ENCODE peak calls at places on chromosome 16, in five cellular contexts. One of them, this sample, is unnamed.

GRCh38 chr16:69477546-69477945 is 53.1 kb downstream of the CYB5B start:
- DNase-seq in heart left ventricle: no peak
- DNase-seq in Peyer's patch: no peak
- DNase-seq in fibroblast of mammary gland: peak; percentile 23
- DNase-seq in foreskin fibroblast: no peak
- DNase-seq in this sample: no peak

GRCh38 chr16:81229811-81230210 is 8.7 kb upstream of the BCO1 start:
- DNase-seq in heart left ventricle: no peak
- DNase-seq in Peyer's patch: no peak
- DNase-seq in fibroblast of mammary gland: no peak
- DNase-seq in foreskin fibroblast: no peak
- DNase-seq in this sample: no peak

GRCh38 chr16:10866196-10866976 is 10.6 kb upstream of the CIITA start:
- DNase-seq in heart left ventricle: peak; percentile 21
- DNase-seq in Peyer's patch: peak; percentile 17
- DNase-seq in fibroblast of mammary gland: no peak
- DNase-seq in foreskin fibroblast: no peak
- DNase-seq in this sample: peak; percentile 17

GRCh38 chr16:9090101-9090959 is 1.1 kb upstream of the HAPSTR1 start:
- DNase-seq in heart left ventricle: peak; percentile 40
- DNase-seq in Peyer's patch: peak; percentile 44
- DNase-seq in fibroblast of mammary gland: no peak
- DNase-seq in foreskin fibroblast: no peak
- DNase-seq in this sample: no peak

GRCh38 chr16:74667215-74667765 is 613 bp upstream of the RFWD3 start:
- DNase-seq in heart left ventricle: peak; percentile 15
- DNase-seq in Peyer's patch: peak; percentile 35
- DNase-seq in fibroblast of mammary gland: no peak
- DNase-seq in foreskin fibroblast: peak; percentile 19
- DNase-seq in this sample: peak; percentile 13

GRCh38 chr16:25140459-25140858 is 28.9 kb downstream of the LCMT1 start:
- DNase-seq in heart left ventricle: no peak
- DNase-seq in Peyer's patch: no peak
- DNase-seq in fibroblast of mammary gland: no peak
- DNase-seq in foreskin fibroblast: no peak
- DNase-seq in this sample: no peak

GRCh38 chr16:84369105-84369504 is 767 bp downstream of the ATP2C2 start:
- DNase-seq in heart left ventricle: no peak
- DNase-seq in Peyer's patch: no peak
- DNase-seq in fibroblast of mammary gland: no peak
- DNase-seq in foreskin fibroblast: no peak
- DNase-seq in this sample: no peak

GRCh38 chr16:70674221-70675014 is 11.4 kb downstream of the MTSS2 start:
- DNase-seq in heart left ventricle: no peak
- DNase-seq in Peyer's patch: no peak
- DNase-seq in fibroblast of mammary gland: no peak
- DNase-seq in foreskin fibroblast: no peak
- DNase-seq in this sample: no peak

GRCh38 chr16:79104567-79104966 is 496.0 kb downstream of the MAF start:
- DNase-seq in heart left ventricle: no peak
- DNase-seq in Peyer's patch: no peak
- DNase-seq in fibroblast of mammary gland: no peak
- DNase-seq in foreskin fibroblast: no peak
- DNase-seq in this sample: no peak

GRCh38 chr16:78137179-78137578 is 37.7 kb downstream of the WWOX start:
- DNase-seq in heart left ventricle: no peak
- DNase-seq in Peyer's patch: no peak
- DNase-seq in fibroblast of mammary gland: no peak
- DNase-seq in foreskin fibroblast: no peak
- DNase-seq in this sample: no peak

GRCh38 chr16:6558661-6559060 is 774.0 kb upstream of the RBFOX1 start:
- DNase-seq in heart left ventricle: no peak
- DNase-seq in Peyer's patch: no peak
- DNase-seq in fibroblast of mammary gland: no peak
- DNase-seq in foreskin fibroblast: no peak
- DNase-seq in this sample: no peak

GRCh38 chr16:59116744-59117143 is 382.6 kb upstream of the GOT2 start:
- DNase-seq in heart left ventricle: no peak
- DNase-seq in Peyer's patch: no peak
- DNase-seq in fibroblast of mammary gland: no peak
- DNase-seq in foreskin fibroblast: no peak
- DNase-seq in this sample: no peak

GRCh38 chr16:9270424-9270823 is 179.0 kb downstream of the HAPSTR1 start:
- DNase-seq in heart left ventricle: no peak
- DNase-seq in Peyer's patch: no peak
- DNase-seq in fibroblast of mammary gland: no peak
- DNase-seq in foreskin fibroblast: no peak
- DNase-seq in this sample: no peak

GRCh38 chr16:22014271-22014873 is 6.5 kb downstream of the MOSMO start:
- DNase-seq in heart left ventricle: no peak
- DNase-seq in Peyer's patch: no peak
- DNase-seq in fibroblast of mammary gland: no peak
- DNase-seq in foreskin fibroblast: no peak
- DNase-seq in this sample: no peak

GRCh38 chr16:68997564-68997963 is 107.9 kb upstream of the HAS3 start:
- DNase-seq in heart left ventricle: no peak
- DNase-seq in Peyer's patch: no peak
- DNase-seq in fibroblast of mammary gland: no peak
- DNase-seq in foreskin fibroblast: no peak
- DNase-seq in this sample: no peak

GRCh38 chr16:3157229-3158013 is 22.6 kb downstream of the ZNF213 start:
- DNase-seq in heart left ventricle: peak; percentile 39
- DNase-seq in Peyer's patch: no peak
- DNase-seq in fibroblast of mammary gland: peak; percentile 97
- DNase-seq in foreskin fibroblast: peak; percentile 91
- DNase-seq in this sample: peak; percentile 95

GRCh38 chr16:397736-398332 is 835 bp downstream of the NME4 start:
- DNase-seq in heart left ventricle: peak; percentile 72
- DNase-seq in Peyer's patch: peak; percentile 52
- DNase-seq in fibroblast of mammary gland: peak; percentile 53
- DNase-seq in foreskin fibroblast: peak; percentile 74
- DNase-seq in this sample: peak; percentile 74
- H3K4me3 ChIP-seq in heart left ventricle: no peak overlapping the region
- H3K4me3 ChIP-seq in Peyer's patch: peak overlapping the region; percentile 4
- H3K4me3 ChIP-seq in fibroblast of mammary gland: peak overlapping the region; percentile 16
- H3K4me3 ChIP-seq in foreskin fibroblast: peak overlapping the region; percentile 54
- H3K4me3 ChIP-seq in this sample: peak overlapping the region; percentile 52

DNA sequence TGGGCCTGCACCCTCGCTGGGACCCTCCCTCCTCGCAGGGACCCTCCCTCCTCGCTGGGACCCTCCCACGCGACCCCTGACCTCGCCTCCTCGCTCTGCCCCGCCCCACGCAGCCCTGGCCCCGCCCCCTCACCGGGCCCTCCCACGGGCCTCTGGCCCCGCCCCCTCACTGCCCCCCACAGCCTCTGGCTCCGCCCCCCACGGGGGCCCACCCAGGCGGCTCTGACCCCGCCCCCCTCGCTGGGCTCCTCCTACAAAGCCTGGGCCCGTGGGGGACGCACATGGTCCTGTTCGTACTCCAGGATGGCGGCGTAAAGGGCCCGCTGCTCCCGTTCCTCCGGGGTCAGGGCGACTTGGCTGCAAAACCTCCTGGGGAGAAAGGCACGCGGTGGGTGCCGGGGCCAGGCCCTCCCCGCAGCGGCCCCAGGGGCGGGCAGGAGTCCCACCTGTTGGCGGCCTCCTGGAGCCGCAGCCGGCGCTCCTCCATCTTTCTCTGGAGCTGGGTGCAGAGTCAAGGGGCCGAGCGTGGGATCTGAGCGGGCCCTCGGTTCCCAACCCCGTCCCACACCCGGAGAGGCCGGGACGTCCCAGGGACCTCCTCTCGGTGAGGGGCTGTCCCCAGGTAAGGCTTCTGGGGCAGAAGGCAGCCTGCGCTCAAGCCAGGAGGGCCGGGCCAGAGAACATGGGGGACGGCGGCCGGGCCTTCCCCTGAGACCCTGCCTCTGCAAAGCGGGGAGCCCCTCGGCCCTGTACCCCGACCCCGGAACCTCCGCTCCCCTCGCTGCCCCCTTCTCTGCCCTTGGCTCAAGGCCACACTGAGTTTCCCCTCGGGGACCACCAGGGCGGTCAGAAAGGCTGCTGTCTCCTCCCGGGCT is 8.9 kb downstream of the VPS9D1 start:
- DNase-seq in heart left ventricle: no peak
- DNase-seq in Peyer's patch: peak; percentile 78
- DNase-seq in fibroblast of mammary gland: peak; percentile 66
- DNase-seq in foreskin fibroblast: peak; percentile 64
- DNase-seq in this sample: no peak
- H3K4me3 ChIP-seq in heart left ventricle: no peak overlapping the region
- H3K4me3 ChIP-seq in Peyer's patch: peak overlapping the region; percentile 52
- H3K4me3 ChIP-seq in fibroblast of mammary gland: peak overlapping the region; percentile 68
- H3K4me3 ChIP-seq in foreskin fibroblast: peak overlapping the region; percentile 48
- H3K4me3 ChIP-seq in this sample: peak overlapping the region; percentile 42

GRCh38 chr16:67245189-67245585 is 2.1 kb downstream of the FHOD1 start:
- DNase-seq in heart left ventricle: no peak
- DNase-seq in Peyer's patch: no peak
- DNase-seq in fibroblast of mammary gland: no peak
- DNase-seq in foreskin fibroblast: no peak
- DNase-seq in this sample: no peak
- H3K4me3 ChIP-seq in heart left ventricle: no peak overlapping the region
- H3K4me3 ChIP-seq in Peyer's patch: no peak overlapping the region
- H3K4me3 ChIP-seq in fibroblast of mammary gland: peak overlapping the region; percentile 89
- H3K4me3 ChIP-seq in foreskin fibroblast: peak overlapping the region; percentile 78
- H3K4me3 ChIP-seq in this sample: peak overlapping the region; percentile 20

GRCh38 chr16:87948119-87948545 is 3.1 kb upstream of the BANP start:
- DNase-seq in heart left ventricle: no peak
- DNase-seq in Peyer's patch: peak; percentile 38
- DNase-seq in fibroblast of mammary gland: no peak
- DNase-seq in foreskin fibroblast: no peak
- DNase-seq in this sample: no peak
- H3K4me3 ChIP-seq in heart left ventricle: no peak overlapping the region
- H3K4me3 ChIP-seq in Peyer's patch: no peak overlapping the region
- H3K4me3 ChIP-seq in fibroblast of mammary gland: no peak overlapping the region
- H3K4me3 ChIP-seq in foreskin fibroblast: no peak overlapping the region
- H3K4me3 ChIP-seq in this sample: no peak overlapping the region

DNA sequence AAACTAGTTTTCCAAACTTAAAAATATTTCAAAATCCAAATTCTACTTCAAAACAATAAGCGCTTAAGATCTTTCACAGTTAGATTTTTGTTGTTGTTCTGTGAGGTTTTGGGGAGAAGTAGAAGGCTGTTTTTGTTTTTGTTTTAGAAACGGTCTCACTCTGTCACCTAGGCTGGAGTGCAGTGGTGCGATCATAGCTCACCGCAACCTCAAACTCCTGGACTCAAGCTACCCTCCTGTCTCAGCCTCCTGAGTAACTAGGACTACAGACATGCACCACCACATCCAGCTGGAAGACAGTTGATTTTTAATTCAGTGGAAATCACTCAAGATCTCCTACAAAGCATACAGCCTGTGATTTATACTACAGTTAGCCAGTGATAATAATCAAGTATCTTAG is 2.7 kb downstream of the SHCBP1 start:
- DNase-seq in heart left ventricle: no peak
- DNase-seq in Peyer's patch: no peak
- DNase-seq in fibroblast of mammary gland: no peak
- DNase-seq in foreskin fibroblast: no peak
- DNase-seq in this sample: no peak
- H3K4me3 ChIP-seq in heart left ventricle: no peak overlapping the region
- H3K4me3 ChIP-seq in Peyer's patch: no peak overlapping the region
- H3K4me3 ChIP-seq in fibroblast of mammary gland: no peak overlapping the region
- H3K4me3 ChIP-seq in foreskin fibroblast: no peak overlapping the region
- H3K4me3 ChIP-seq in this sample: no peak overlapping the region

DNA sequence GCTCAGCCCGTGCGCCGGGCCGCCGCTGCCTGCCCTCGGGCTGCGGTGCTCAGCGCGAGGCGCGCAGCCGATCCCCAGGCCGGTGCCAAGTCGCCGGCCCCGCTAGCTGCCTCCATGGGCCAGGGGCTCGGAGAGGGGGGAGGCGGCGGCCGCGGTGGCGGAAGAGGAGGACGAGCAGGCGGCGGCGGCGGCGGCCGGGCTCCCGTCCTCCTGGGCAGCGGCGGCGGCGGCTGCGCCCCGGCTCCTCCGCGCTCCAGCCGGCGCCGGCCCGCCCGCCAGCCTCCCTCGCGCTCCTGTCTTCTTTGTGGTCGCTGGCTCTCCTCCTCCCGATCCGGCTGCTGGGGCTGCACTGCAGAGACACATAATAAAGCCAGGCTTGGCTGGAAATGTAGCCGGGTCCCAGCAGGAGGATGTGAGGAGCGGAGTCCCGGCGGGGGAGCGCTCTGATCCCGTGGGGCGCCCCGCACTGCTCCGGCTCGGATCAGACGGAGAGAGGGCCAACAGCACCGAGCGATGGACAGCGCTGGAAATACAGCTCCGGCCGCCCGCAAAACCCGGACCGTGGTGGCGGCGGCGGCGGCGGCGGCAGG is 924 bp upstream of the ZNF423 start:
- DNase-seq in heart left ventricle: peak; percentile 88
- DNase-seq in Peyer's patch: no peak
- DNase-seq in fibroblast of mammary gland: peak; percentile 70
- DNase-seq in foreskin fibroblast: peak; percentile 70
- DNase-seq in this sample: peak; percentile 66
- H3K4me3 ChIP-seq in heart left ventricle: no peak overlapping the region
- H3K4me3 ChIP-seq in Peyer's patch: peak overlapping the region; percentile 85
- H3K4me3 ChIP-seq in fibroblast of mammary gland: peak overlapping the region; percentile 39
- H3K4me3 ChIP-seq in foreskin fibroblast: peak overlapping the region; percentile 40
- H3K4me3 ChIP-seq in this sample: peak overlapping the region; percentile 54

DNA sequence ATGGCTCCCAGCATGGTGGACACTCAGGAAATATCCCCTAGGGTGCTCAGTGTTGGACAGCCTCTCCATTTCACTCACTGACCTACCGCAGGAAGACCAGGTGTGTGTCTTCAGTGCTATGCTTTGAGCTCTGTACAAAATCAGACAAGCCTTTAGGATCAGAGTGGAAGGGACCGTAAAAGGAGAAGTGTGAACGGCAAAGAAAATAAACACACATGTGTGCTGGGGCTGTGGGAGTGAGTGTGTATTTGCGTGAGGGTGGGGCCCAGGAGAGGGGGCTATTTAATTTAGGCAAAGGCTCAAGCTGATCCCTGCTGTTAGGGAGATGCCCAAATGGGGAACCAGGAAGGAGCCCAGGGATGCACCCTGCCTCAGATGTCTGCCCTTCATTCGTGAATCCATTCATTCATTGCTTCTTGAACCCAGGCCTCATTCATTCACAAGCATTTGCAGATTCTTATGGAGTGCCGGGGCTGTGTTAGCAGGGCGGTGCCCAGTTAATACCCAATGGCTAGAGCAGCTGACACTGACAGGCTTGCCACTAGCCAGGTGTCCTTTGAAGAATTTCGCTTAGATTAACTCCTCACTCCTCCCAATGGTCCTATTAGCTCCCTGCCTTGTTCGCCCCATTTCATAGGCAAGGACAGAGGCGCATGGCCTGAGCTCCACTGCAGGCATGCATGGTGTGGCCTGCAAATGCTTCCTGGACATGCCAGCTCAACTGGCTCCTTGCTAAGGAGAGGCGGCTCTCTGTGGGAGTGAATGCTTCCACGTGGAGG is 296.7 kb upstream of the FOXF1 start:
- DNase-seq in heart left ventricle: no peak
- DNase-seq in Peyer's patch: no peak
- DNase-seq in fibroblast of mammary gland: no peak
- DNase-seq in foreskin fibroblast: no peak
- DNase-seq in this sample: no peak
- H3K4me3 ChIP-seq in heart left ventricle: no peak overlapping the region
- H3K4me3 ChIP-seq in Peyer's patch: no peak overlapping the region
- H3K4me3 ChIP-seq in fibroblast of mammary gland: no peak overlapping the region
- H3K4me3 ChIP-seq in foreskin fibroblast: no peak overlapping the region
- H3K4me3 ChIP-seq in this sample: no peak overlapping the region

GRCh38 chr16:48556913-48557351 is 53.0 kb downstream of the N4BP1 start:
- DNase-seq in heart left ventricle: no peak
- DNase-seq in Peyer's patch: no peak
- DNase-seq in fibroblast of mammary gland: peak; percentile 88
- DNase-seq in foreskin fibroblast: peak; percentile 75
- DNase-seq in this sample: peak; percentile 63
- H3K4me3 ChIP-seq in heart left ventricle: no peak overlapping the region
- H3K4me3 ChIP-seq in Peyer's patch: no peak overlapping the region
- H3K4me3 ChIP-seq in fibroblast of mammary gland: no peak overlapping the region
- H3K4me3 ChIP-seq in foreskin fibroblast: no peak overlapping the region
- H3K4me3 ChIP-seq in this sample: no peak overlapping the region

This sample was measured in AG10803.